ENCODE peak calls at places on chromosomes 11 and 22, in seven cellular contexts. G is upper lobe of right lung; I is HL-60; N is CD8-positive, alpha-beta T cell; T is endothelial cell; P is suprapubic skin; J is MCF 10A. Z is an unnamed sample.
A peak's percentile ranks its signal among the peaks of the same experiment; 100 is the strongest.

GRCh38 chr22:44454113-44454769 is 43.8 kb downstream of the RTL6 start:
- DNase-seq in G (peak; percentile 27), I (no peak), N (no peak), T (no peak), P (peak; percentile 61), J (no peak), Z (peak; percentile 66)

GRCh38 chr11:30914143-30914762 is 328.1 kb upstream of the MPPED2 start:
- DNase-seq in G (peak; percentile 67), I (no peak), N (no peak), T (peak; percentile 72), P (no peak), J (peak; percentile 43), Z (no peak)

GRCh38 chr11:96091476-96091875 is 167.6 kb upstream of the MTMR2 start:
- DNase-seq in G (no peak), I (no peak), N (no peak), T (no peak), P (no peak), J (peak; percentile 24), Z (no peak)

GRCh38 chr11:68038226-68038717 is 553 bp upstream of the TCIRG1 start:
- DNase-seq in G (peak; percentile 72), I (no peak), N (no peak), T (no peak), P (no peak), J (no peak), Z (no peak)

GRCh38 chr11:74015919-74016684 is 7.2 kb upstream of the UCP3 start:
- DNase-seq in G (no peak), I (no peak), N (no peak), T (no peak), P (no peak), J (no peak), Z (no peak)

GRCh38 chr11:11970556-11970955 is 37.9 kb downstream of the DKK3 start:
- DNase-seq in G (no peak), I (no peak), N (no peak), T (no peak), P (no peak), J (no peak), Z (no peak)

GRCh38 chr11:71322861-71323582 is 70.6 kb upstream of the SHANK2 start:
- DNase-seq in G (peak; percentile 48), I (no peak), N (no peak), T (no peak), P (peak; percentile 66), J (no peak), Z (no peak)

GRCh38 chr22:30036656-30037055 is 43.6 kb upstream of the HORMAD2 start:
- DNase-seq in G (no peak), I (no peak), N (no peak), T (no peak), P (no peak), J (peak; percentile 9), Z (no peak)

GRCh38 chr11:127859941-127860354 is 727.4 kb downstream of the ETS1 start:
- DNase-seq in G (no peak), I (no peak), N (no peak), T (no peak), P (no peak), J (no peak), Z (no peak)

GRCh38 chr22:34160117-34160758 is 240.0 kb upstream of the LARGE1 start:
- DNase-seq in G (no peak), I (no peak), N (no peak), T (no peak), P (no peak), J (no peak), Z (no peak)

GRCh38 chr22:32745251-32745995 is 56.1 kb upstream of the TIMP3 start:
- DNase-seq in G (no peak), I (no peak), N (no peak), T (peak; percentile 41), P (peak; percentile 86), J (peak; percentile 72), Z (no peak)

DNA sequence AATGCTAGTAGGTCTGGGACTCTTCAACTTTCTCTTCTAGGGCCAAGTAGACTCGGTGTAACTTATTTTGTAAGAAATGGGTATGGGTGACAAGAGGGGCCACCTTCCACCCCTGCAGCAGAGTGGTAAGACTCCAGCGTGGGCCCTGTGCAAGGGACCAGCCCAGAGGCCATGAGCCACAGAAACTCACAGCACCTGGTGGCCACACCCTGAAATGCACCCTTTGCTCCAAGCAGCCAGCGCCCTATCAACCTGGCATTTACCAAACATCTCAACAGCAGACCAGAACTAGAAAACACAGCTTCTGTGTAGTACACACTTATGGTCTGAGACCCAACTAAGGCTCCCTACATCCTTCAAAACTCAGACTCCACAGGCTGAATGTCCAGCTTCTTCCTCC is 5.7 kb downstream of the CDCA5 start:
- DNase-seq in G (peak; percentile 78), I (peak; percentile 46), N (peak; percentile 66), T (peak; percentile 65), P (no peak), J (peak; percentile 45), Z (no peak)
- TF ChIP-seq CTCF in G (peak; percentile 56), I (peak; percentile 82), N (peak; percentile 70), T (peak; percentile 84), P (peak; percentile 38), J (peak; percentile 69), Z (peak; percentile 45)

DNA sequence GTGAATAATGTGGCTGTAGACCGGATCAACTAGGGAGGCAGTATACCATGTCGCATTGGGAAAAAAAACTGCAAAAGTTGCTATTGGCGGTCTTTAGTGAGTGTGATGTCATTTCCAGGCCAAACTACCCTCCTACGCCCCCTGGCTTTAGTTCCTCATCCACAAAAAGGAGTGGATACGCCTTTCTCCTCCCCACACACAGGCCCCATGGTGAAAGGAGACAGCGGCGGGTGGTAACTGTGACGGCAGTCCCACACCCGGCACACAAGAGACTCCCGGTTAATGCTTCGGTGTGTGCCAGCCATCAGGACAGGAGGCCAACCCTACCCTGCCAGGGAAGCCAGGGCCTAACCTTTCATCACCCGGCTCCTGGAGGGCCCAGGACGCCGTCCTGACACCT is 11.0 kb downstream of the TP53I11 start:
- DNase-seq in G (no peak), I (no peak), N (no peak), T (peak; percentile 32), P (no peak), J (no peak), Z (no peak)
- TF ChIP-seq CTCF in G (peak; percentile 12), I (peak; percentile 36), N (no peak), T (peak; percentile 41), P (no peak), J (no peak), Z (peak; percentile 38)

DNA sequence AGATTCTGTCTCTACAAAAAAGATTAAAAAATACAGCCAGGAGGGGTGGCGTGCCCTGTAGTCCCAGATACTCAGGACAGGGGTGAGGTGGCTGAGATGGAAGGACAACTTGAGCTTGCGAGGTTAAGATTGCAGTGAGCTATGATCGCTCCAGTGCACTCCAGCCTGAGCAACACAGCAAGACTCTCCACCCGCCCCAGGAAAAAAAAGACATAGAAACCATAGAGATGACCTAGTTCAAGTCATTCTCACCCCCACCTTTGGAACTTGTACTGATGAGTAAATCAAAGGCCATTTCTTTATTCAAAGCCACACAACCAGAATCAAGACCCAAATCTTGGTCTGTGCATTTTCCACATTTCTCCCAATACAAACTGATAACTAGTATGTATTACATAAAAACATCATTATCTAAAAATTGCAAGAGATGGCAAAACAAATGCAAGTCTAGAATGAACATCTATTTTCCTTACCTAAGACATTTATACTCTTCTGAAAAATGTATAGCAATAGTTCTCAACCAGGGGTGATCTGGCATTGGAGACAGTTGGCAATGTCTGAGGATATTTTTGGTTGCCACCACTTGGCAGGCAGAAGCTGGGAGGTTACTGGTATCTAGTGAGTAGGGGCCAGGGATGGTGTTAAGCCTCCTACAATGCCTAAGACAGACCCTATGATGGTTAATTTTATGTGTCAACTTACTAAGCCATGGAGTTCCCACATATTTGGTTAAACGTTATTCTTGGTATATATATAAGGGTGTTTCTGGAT is 34.6 kb downstream of the LGR4 start:
- DNase-seq in G (no peak), I (no peak), N (no peak), T (no peak), P (no peak), J (no peak), Z (no peak)
- TF ChIP-seq CTCF in G (no peak), I (no peak), N (no peak), T (no peak), P (no peak), J (no peak), Z (no peak)

GRCh38 chr11:130551388-130551787 is 102.9 kb downstream of the ADAMTS15 start:
- DNase-seq in G (no peak), I (no peak), N (no peak), T (no peak), P (no peak), J (no peak), Z (no peak)
- TF ChIP-seq CTCF in G (no peak), I (no peak), N (no peak), T (no peak), P (no peak), J (no peak), Z (no peak)

DNA sequence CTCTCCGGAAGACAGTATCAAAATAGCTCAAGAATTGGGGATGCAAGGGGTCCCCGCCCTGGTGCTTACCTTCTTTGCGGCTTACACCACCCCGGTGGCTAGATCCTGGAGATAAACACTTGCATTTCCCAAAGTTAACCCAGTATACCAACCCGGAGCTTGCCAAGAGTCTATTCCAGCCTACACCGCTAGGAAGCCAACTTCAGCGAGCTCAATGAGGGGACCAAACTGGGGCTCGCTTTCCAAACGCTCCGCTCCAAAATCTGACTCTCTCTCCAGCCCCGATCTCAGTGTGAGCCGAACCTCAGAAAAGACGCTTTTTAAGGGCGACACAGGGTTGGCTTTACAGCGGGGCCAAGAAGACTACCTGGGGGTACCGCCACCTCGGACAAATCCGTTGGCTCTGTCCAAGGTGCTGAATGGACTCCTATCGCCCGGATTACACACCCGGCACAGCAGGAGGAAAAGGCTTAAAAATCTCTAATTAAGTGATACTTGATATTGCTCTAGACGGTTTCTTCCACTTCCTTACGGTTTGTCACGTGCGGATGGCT is 20.1 kb upstream of the BDNF start:
- DNase-seq in G (no peak), I (no peak), N (no peak), T (peak; percentile 77), P (no peak), J (peak; percentile 53), Z (no peak)
- TF ChIP-seq CTCF in G (no peak), I (no peak), N (no peak), T (peak; percentile 23), P (no peak), J (no peak), Z (peak; percentile 41)

GRCh38 chr11:61477734-61478148 is 30.8 kb upstream of the LRRC10B start:
- DNase-seq in G (peak; percentile 73), I (no peak), N (peak; percentile 42), T (peak; percentile 69), P (no peak), J (peak; percentile 27), Z (no peak)
- TF ChIP-seq CTCF in G (peak; percentile 95), I (peak; percentile 68), N (peak; percentile 78), T (peak; percentile 96), P (peak; percentile 79), J (peak; percentile 88), Z (peak; percentile 93)